ENCODE peak calls at places on chromosome 1, in ten cellular contexts. One of them, this sample, is unnamed.

GRCh38 chr1:90730247-90731022 is 13.3 kb upstream of the BARHL2 start:
- DNase-seq in fibroblast of the aortic adventitia: peak
- DNase-seq in RKO: no peak
- DNase-seq in ureter: no peak
- DNase-seq in hepatic stellate cell: no peak
- DNase-seq in HCEC 1CT: no peak
- DNase-seq in effector memory CD8-positive, alpha-beta T cell: no peak
- DNase-seq in stimulated activated CD8-positive, alpha-beta memory T cell treated with anti-CD3 and anti-CD28 coated beads, Interleukin-7, amount 100 ng/mL, for 1 hour: no peak
- DNase-seq in NCI-H2081: peak
- DNase-seq in ecto neural progenitor cell: peak
- DNase-seq in this sample: peak

GRCh38 chr1:203914292-203914691 is 52.9 kb downstream of the SNRPE start:
- DNase-seq in fibroblast of the aortic adventitia: no peak
- DNase-seq in ecto neural progenitor cell: no peak
- DNase-seq in NCI-H2081: no peak
- DNase-seq in effector memory CD8-positive, alpha-beta T cell: no peak
- DNase-seq in RKO: no peak
- DNase-seq in HCEC 1CT: peak
- DNase-seq in stimulated activated CD8-positive, alpha-beta memory T cell treated with anti-CD3 and anti-CD28 coated beads, Interleukin-7, amount 100 ng/mL, for 1 hour: no peak
- DNase-seq in hepatic stellate cell: no peak
- DNase-seq in ureter: no peak
- DNase-seq in this sample: no peak

GRCh38 chr1:90850925-90851710 is 134.0 kb upstream of the BARHL2 start:
- DNase-seq in fibroblast of the aortic adventitia: peak
- DNase-seq in HCEC 1CT: peak
- DNase-seq in stimulated activated CD8-positive, alpha-beta memory T cell treated with anti-CD3 and anti-CD28 coated beads, Interleukin-7, amount 100 ng/mL, for 1 hour: peak
- DNase-seq in ecto neural progenitor cell: peak
- DNase-seq in effector memory CD8-positive, alpha-beta T cell: peak
- DNase-seq in RKO: no peak
- DNase-seq in ureter: peak
- DNase-seq in NCI-H2081: peak
- DNase-seq in hepatic stellate cell: peak
- DNase-seq in this sample: peak

GRCh38 chr1:118827207-118827606 is 160.9 kb downstream of the TBX15 start:
- DNase-seq in fibroblast of the aortic adventitia: no peak
- DNase-seq in ecto neural progenitor cell: no peak
- DNase-seq in HCEC 1CT: no peak
- DNase-seq in RKO: no peak
- DNase-seq in hepatic stellate cell: no peak
- DNase-seq in ureter: no peak
- DNase-seq in stimulated activated CD8-positive, alpha-beta memory T cell treated with anti-CD3 and anti-CD28 coated beads, Interleukin-7, amount 100 ng/mL, for 1 hour: no peak
- DNase-seq in NCI-H2081: no peak
- DNase-seq in effector memory CD8-positive, alpha-beta T cell: no peak
- DNase-seq in this sample: no peak

GRCh38 chr1:44268054-44268453 is 54.8 kb downstream of the DMAP1 start:
- DNase-seq in RKO: no peak
- DNase-seq in hepatic stellate cell: no peak
- DNase-seq in NCI-H2081: no peak
- DNase-seq in ecto neural progenitor cell: no peak
- DNase-seq in stimulated activated CD8-positive, alpha-beta memory T cell treated with anti-CD3 and anti-CD28 coated beads, Interleukin-7, amount 100 ng/mL, for 1 hour: no peak
- DNase-seq in fibroblast of the aortic adventitia: no peak
- DNase-seq in effector memory CD8-positive, alpha-beta T cell: no peak
- DNase-seq in HCEC 1CT: no peak
- DNase-seq in ureter: no peak
- DNase-seq in this sample: no peak

GRCh38 chr1:14739433-14739832 is 140.9 kb downstream of the KAZN start:
- DNase-seq in ecto neural progenitor cell: no peak
- DNase-seq in hepatic stellate cell: no peak
- DNase-seq in NCI-H2081: no peak
- DNase-seq in effector memory CD8-positive, alpha-beta T cell: no peak
- DNase-seq in RKO: no peak
- DNase-seq in ureter: no peak
- DNase-seq in stimulated activated CD8-positive, alpha-beta memory T cell treated with anti-CD3 and anti-CD28 coated beads, Interleukin-7, amount 100 ng/mL, for 1 hour: no peak
- DNase-seq in fibroblast of the aortic adventitia: no peak
- DNase-seq in HCEC 1CT: no peak
- DNase-seq in this sample: no peak

GRCh38 chr1:183461350-183461749 is 10.9 kb upstream of the SMG7 start:
- DNase-seq in RKO: no peak
- DNase-seq in stimulated activated CD8-positive, alpha-beta memory T cell treated with anti-CD3 and anti-CD28 coated beads, Interleukin-7, amount 100 ng/mL, for 1 hour: no peak
- DNase-seq in effector memory CD8-positive, alpha-beta T cell: no peak
- DNase-seq in ecto neural progenitor cell: no peak
- DNase-seq in fibroblast of the aortic adventitia: peak
- DNase-seq in NCI-H2081: no peak
- DNase-seq in ureter: no peak
- DNase-seq in HCEC 1CT: peak
- DNase-seq in hepatic stellate cell: no peak
- DNase-seq in this sample: peak

GRCh38 chr1:3712573-3713535 is 39.4 kb upstream of the CCDC27 start:
- DNase-seq in NCI-H2081: no peak
- DNase-seq in effector memory CD8-positive, alpha-beta T cell: no peak
- DNase-seq in hepatic stellate cell: no peak
- DNase-seq in RKO: no peak
- DNase-seq in HCEC 1CT: no peak
- DNase-seq in ureter: no peak
- DNase-seq in fibroblast of the aortic adventitia: no peak
- DNase-seq in stimulated activated CD8-positive, alpha-beta memory T cell treated with anti-CD3 and anti-CD28 coated beads, Interleukin-7, amount 100 ng/mL, for 1 hour: no peak
- DNase-seq in ecto neural progenitor cell: no peak
- DNase-seq in this sample: no peak

GRCh38 chr1:92755541-92756351 is 29.2 kb downstream of the EVI5 start:
- DNase-seq in ureter: no peak
- DNase-seq in effector memory CD8-positive, alpha-beta T cell: no peak
- DNase-seq in stimulated activated CD8-positive, alpha-beta memory T cell treated with anti-CD3 and anti-CD28 coated beads, Interleukin-7, amount 100 ng/mL, for 1 hour: no peak
- DNase-seq in HCEC 1CT: no peak
- DNase-seq in NCI-H2081: no peak
- DNase-seq in RKO: no peak
- DNase-seq in hepatic stellate cell: no peak
- DNase-seq in fibroblast of the aortic adventitia: peak
- DNase-seq in ecto neural progenitor cell: no peak
- DNase-seq in this sample: peak

This sample was measured in GM23248.